ENCODE peak calls at places on chromosomes 5 and 9, in four cellular contexts. R is neuronal stem cell, S is IMR-90, N is mesenchymal stem cell. D is an unnamed sample.

GRCh38 chr9:19641046-19641445 is 147.8 kb downstream of the SLC24A2 start:
- DNase-seq in R (no peak), S (no peak), N (peak), D (no peak)

GRCh38 chr5:100860407-100860806 is 42.7 kb downstream of the ST8SIA4 start:
- DNase-seq in R (no peak), S (no peak), N (no peak), D (no peak)

GRCh38 chr5:146291421-146292074 is 47.1 kb upstream of the POU4F3 start:
- DNase-seq in R (peak), S (peak), N (peak), D (peak)

GRCh38 chr5:136012041-136012804 is 16.6 kb upstream of the TGFBI start:
- DNase-seq in R (no peak), S (peak), N (peak), D (no peak)

GRCh38 chr9:115717711-115718173 is 435.8 kb upstream of the PAPPA start:
- DNase-seq in R (no peak), S (peak), N (peak), D (peak)

GRCh38 chr9:23447166-23447565 is 378.9 kb downstream of the ELAVL2 start:
- DNase-seq in R (no peak), S (no peak), N (no peak), D (no peak)

GRCh38 chr5:92944903-92945629 is 636.0 kb downstream of the NR2F1-AS1 start:
- DNase-seq in R (no peak), S (peak), N (no peak), D (no peak)

GRCh38 chr5:172284275-172284971 is 859 bp upstream of the UBTD2 start:
- DNase-seq in R (no peak), S (no peak), N (no peak), D (no peak)

GRCh38 chr9:12776775-12777055 is 1.9 kb downstream of the LURAP1L start:
- DNase-seq in R (no peak), S (peak), N (peak), D (peak)

GRCh38 chr5:132024789-132025402 is 13.4 kb upstream of the ACSL6 start:
- DNase-seq in R (no peak), S (no peak), N (no peak), D (no peak)

GRCh38 chr5:178115835-178116405 is 2.6 kb downstream of the N4BP3 start:
- DNase-seq in R (peak), S (no peak), N (no peak), D (no peak)
- H3K14ac ChIP-seq in R (peak), S (no peak), N (no peak), D (peak)

DNA sequence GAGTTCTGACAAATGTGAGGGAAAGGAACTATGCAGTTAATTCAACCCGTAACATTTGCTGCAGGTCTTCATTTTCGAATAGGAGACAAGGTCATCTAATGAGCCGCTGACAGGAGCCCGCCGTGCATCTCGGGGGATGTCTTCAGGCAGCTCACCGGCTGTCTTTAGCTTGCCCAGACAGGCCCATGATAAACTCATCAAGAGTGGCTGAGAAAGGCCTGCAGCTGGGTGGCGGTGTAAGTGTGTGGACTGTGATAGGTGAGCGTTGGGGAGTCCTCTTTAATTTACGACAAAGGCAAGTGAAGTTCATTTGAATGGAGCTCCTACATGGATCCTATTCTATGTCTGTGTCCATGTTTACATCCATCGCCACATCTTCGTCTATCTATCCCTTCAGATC is 190.6 kb downstream of the ADCY2 start:
- DNase-seq in R (no peak), S (no peak), N (no peak), D (no peak)
- H3K4ac ChIP-seq in R (no peak), S (no peak), N (no peak), D (no peak)

GRCh38 chr5:5351288-5352089 is 71.0 kb upstream of the ICE1 start:
- DNase-seq in R (peak), S (no peak), N (peak), D (peak)

GRCh38 chr5:5348135-5348534 is 74.3 kb upstream of the ICE1 start:
- DNase-seq in R (no peak), S (no peak), N (no peak), D (no peak)

GRCh38 chr5:5350101-5350500 is 72.4 kb upstream of the ICE1 start:
- DNase-seq in R (no peak), S (no peak), N (peak), D (no peak)

GRCh38 chr5:5347442-5347841 is 75.0 kb upstream of the ICE1 start:
- DNase-seq in R (no peak), S (no peak), N (no peak), D (no peak)

GRCh38 chr5:5348576-5348975 is 73.9 kb upstream of the ICE1 start:
- DNase-seq in R (no peak), S (no peak), N (no peak), D (no peak)
- H2AFZ ChIP-seq in R (no peak), S (no peak), N (no peak), D (no peak)

DNA sequence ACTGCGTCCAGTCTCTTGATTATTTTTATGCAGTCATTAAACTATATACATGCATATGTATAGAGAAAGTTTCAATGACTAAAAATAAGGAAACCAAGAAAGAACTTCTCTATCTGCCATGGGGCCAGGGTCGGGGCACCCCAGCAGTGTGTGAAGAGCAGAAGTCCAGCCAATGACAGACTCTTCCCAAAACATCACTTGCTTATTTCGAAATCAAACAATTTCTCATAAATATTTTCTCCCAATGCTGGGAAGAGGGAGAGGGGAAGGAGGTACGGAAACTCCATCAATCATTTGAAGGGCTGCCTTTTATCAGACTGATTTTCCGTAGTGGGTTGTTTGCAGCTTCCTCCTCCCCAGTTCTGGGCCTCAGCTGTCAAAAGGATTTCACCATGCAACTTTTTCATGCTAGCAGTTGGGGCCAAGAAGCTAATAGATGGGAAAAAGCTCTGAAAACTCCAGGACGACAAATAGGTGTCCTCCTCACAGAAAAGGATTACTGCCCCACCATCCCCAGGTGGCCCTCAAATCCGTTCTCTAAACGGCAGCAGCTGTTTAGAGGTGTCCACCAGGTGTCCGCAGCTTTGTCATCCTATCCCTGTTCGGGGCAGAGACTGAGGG is 617 bp upstream of the FPGS start:
- DNase-seq in R (no peak), S (no peak), N (peak), D (no peak)
- H3K14ac ChIP-seq in R (no peak), S (peak), N (no peak), D (peak)

DNA sequence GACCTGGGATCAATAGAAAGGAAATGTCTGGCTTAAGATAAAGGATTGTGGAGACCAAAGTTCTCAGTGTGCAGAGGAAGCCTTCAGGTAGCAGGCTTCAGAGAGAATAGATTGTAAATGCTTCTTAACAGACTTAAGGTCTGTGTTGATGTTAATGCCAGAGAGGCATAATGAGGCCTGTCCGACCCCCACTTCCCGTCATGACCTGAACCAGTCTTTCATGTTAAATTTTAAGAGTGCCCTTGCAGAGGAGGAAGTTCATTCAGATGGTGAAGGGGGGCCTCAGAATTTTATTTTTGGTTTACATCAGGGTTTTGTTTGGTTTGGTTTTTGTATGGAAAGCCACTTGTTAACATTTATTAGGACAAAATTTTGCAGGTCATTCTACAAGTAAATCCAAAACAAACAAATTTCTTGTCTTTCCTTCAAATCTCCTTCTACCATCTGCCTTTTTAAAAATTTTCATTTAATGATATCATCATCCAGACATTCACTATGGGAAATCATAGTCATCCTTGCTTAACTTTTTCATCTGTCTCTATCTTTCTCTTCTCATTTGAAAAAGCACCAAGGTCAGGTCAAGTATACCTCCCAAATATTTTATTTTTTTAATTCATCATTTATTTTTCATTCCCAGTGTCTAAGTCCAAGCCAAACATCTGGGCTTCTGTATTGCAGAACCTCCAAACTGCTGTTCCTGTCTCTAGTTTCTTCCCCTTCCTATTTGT is 6.9 kb upstream of the ABCA1 start:
- DNase-seq in R (no peak), S (peak), N (no peak), D (no peak)
- H3K4ac ChIP-seq in R (no peak), S (no peak), N (no peak), D (no peak)

GRCh38 chr5:156541582-156541981 is 214.6 kb downstream of the SGCD start:
- DNase-seq in R (no peak), S (no peak), N (no peak), D (no peak)
- H2AFZ ChIP-seq in R (no peak), S (no peak), N (no peak), D (no peak)

DNA sequence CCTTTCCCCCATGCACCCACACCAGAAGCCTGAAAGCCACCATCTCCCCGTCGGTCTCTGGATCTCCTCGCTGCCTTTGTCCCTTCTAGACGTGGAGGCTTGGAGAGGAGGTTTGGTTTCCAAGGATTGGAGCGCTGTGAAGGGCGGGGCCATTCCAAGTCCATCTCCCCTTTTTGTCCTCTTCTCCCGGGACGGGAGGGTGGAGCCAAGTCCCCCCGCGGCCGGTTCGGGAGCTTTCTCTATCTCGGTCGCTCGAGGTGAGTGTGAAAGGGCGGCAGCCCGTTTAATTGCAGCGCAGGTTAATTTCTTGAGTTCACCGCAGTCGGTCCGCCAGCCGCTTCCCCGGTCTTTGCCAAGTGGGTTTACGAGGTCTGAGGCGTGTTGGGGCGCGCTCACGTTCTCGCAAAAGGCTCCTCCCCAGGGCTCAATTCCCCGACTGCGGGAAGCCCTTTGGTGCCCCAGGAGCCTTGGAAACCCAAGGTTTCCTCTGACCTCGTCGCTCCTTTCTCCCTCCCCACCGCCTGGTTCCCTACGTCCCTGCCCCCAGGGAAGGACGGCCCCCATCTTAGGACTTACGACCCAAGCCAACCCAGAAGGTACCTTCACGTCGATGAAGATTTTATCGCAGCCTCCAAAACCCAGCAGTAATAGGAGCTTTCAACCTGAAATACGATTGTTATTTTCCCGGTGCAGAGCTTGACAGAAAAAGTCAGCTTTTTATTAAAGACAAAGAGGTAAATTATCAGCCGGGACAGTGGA is 2.8 kb upstream of the ZNF462 start:
- DNase-seq in R (peak), S (no peak), N (peak), D (peak)
- H3K14ac ChIP-seq in R (no peak), S (peak), N (no peak), D (peak)

GRCh38 chr5:91381774-91382492 is 1.2 kb downstream of the ARRDC3 start:
- DNase-seq in R (peak), S (peak), N (peak), D (peak)

GRCh38 chr5:91384671-91385430 is 1.7 kb upstream of the ARRDC3 start:
- DNase-seq in R (peak), S (peak), N (peak), D (peak)

GRCh38 chr5:91383027-91383955 is at the start of gene ARRDC3:
- DNase-seq in R (peak), S (peak), N (peak), D (peak)

GRCh38 chr5:91382530-91383026 is 539 bp downstream of the ARRDC3 start:
- DNase-seq in R (peak), S (peak), N (peak), D (peak)

GRCh38 chr5:91383956-91384300 is 811 bp upstream of the ARRDC3 start:
- DNase-seq in R (peak), S (no peak), N (no peak), D (no peak)
- H3K4ac ChIP-seq in R (no peak), S (peak), N (peak), D (no peak)

DNA sequence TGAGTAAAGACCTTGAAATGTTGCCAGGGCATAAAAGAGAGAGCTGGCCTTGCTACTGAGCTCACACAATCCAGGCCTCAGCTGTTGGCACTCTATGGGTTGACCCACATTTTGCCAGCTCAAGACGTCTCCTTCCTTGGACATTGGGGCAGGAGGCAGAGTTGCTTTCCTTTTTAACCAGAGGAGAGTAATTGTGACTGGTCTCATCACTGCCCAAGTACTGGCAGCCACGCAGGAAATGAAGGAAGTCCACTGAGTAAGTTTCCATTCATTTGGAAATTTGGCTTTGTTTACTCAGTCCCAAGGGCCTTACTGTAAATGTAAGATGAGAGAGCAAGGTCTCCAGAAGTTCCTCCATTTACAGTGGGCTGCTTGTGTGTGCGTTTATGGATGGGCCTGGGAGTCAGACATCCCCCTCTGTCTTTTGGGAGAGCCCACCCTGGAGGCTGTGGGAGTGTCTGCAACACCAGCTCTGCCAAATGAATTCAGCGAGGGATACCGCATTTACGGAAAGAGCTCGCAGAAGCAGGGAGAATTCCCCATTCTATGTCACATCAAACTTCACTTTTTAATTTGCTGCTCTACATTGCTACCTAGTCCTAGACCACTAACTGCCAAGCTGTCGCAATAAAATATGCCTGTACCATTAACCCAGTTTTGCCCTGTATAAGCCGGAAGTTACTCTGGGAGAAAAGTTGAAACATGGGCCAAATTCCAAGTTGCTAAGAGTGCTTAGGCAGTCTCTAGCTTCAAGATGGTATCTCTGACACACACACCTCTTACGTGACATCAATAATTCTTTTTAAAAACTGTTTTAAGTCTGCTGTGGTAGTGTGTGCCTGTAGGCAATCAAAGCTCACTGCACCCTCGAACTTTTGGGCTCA is 24.5 kb upstream of the PDZD2 start:
- DNase-seq in R (no peak), S (no peak), N (no peak), D (no peak)
- H2AFZ ChIP-seq in R (no peak), S (peak), N (no peak), D (no peak)

D was measured in trophoblast cell.